ENCODE peak calls at places on chromosomes 6 and 20, in six cellular contexts. K is heart left ventricle, D is ovary, F is prostate gland, W is stomach, A is body of pancreas. B is an unnamed sample. For H3K4me1, the result is how much of the 10 kb centered on the place peaks cover.

GRCh38 chr6:15366879-15367278 is 121.0 kb downstream of the JARID2 start:
- DNase-seq in K (no peak), D (no peak), F (no peak), W (no peak), A (no peak), B (no peak)

GRCh38 chr20:43752561-43753301 is 25.9 kb upstream of the GTSF1L start:
- DNase-seq in K (peak), D (no peak), F (no peak), W (peak), A (no peak), B (no peak)

GRCh38 chr6:166351715-166352285 is 9.5 kb upstream of the SFT2D1 start:
- DNase-seq in K (no peak), D (no peak), F (no peak), W (no peak), A (peak), B (no peak)

GRCh38 chr6:108793449-108794134 is 54.6 kb upstream of the ARMC2 start:
- DNase-seq in K (no peak), D (no peak), F (no peak), W (no peak), A (no peak), B (no peak)

GRCh38 chr6:136994782-136995181 is 50.0 kb downstream of the IL20RA start:
- DNase-seq in K (no peak), D (no peak), F (no peak), W (no peak), A (no peak), B (no peak)

GRCh38 chr6:45320349-45320748 is 7.8 kb upstream of the RUNX2 start:
- DNase-seq in K (no peak), D (no peak), F (no peak), W (no peak), A (no peak), B (no peak)

GRCh38 chr6:130913119-130913518 is 85.9 kb downstream of the SMLR1 start:
- DNase-seq in K (no peak), D (no peak), F (no peak), W (no peak), A (no peak), B (no peak)

GRCh38 chr20:48198951-48199431 is 413.7 kb upstream of the SULF2 start:
- DNase-seq in K (no peak), D (no peak), F (peak), W (no peak), A (no peak), B (no peak)

GRCh38 chr6:21506126-21506525 is 87.4 kb upstream of the SOX4 start:
- DNase-seq in K (no peak), D (no peak), F (no peak), W (no peak), A (no peak), B (no peak)

GRCh38 chr20:63265891-63266515 is 6.6 kb upstream of the ARFGAP1 start:
- DNase-seq in K (no peak), D (no peak), F (no peak), W (no peak), A (no peak), B (no peak)

DNA sequence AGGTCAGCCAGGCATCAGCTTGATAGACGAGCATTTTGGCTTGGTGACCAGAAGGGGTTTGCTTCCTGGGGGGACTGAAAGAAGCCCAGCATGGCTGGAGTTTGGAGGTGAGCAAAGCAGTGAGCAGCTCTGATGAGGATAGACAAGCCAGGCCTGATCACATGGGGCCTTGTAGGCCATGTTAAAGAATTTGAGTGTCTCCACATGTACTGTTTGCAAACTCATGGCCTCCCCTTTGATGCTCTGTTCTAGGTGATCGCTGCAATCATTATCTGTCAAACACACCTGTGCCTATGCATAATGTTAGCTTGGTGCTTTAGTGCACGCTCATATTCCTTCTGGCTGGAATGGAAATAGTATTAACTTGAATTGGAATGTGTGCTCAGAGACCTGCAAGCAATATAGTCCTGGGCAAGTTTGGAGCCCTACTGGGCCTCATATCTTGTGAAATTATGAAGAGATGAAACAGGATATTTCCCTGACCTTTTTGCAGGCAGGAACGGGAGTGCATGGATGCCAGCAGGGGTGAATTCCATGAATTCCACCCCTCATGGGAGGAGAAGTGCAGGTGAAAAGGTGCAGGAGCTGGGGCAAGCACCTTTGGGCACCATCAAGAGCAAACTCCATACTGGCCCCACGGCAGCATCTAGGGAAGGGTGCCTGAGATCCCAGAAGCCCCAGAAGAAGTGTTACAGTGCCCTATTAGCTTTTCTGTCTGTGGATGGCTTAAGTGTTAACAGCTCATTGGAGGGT is 480.5 kb downstream of the EPM2A start:
- DNase-seq in K (no peak), D (no peak), F (no peak), W (no peak), A (no peak), B (no peak)
- H3K27ac ChIP-seq in K (no peak), D (no peak), F (no peak), W (no peak), A (no peak), B (no peak)

GRCh38 chr6:155013457-155013876 is 18.4 kb downstream of the TIAM2 start:
- DNase-seq in K (no peak), D (no peak), F (no peak), W (no peak), A (no peak), B (no peak)

GRCh38 chr6:155014715-155015300 is 19.7 kb downstream of the TIAM2 start:
- DNase-seq in K (no peak), D (no peak), F (no peak), W (no peak), A (no peak), B (no peak)

GRCh38 chr6:155014137-155014536 is 19.0 kb downstream of the TIAM2 start:
- DNase-seq in K (no peak), D (no peak), F (no peak), W (no peak), A (no peak), B (no peak)

DNA sequence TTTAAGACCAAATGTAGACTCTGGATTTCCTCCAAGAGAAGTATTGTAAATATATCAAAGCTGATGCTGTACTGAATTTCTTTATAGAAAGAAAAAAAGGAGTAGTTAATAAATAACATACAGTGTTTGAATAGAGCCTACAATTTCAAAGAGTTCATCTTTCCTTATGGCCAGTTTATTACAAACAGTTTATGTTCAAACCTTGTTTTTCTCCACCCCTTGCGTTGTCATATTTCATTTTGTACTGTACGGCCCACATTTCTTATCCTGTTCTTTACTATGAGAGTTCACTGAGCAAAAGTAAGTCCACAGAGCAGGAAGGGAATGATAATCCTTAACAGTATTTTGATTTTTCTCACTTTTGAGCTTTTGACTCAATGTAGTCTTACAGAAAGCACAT is 16.9 kb downstream of the TIAM2 start:
- DNase-seq in K (no peak), D (no peak), F (no peak), W (no peak), A (no peak), B (no peak)
- H3K4me1 ChIP-seq in K (under half), D (under half), F (under half), W (under half), A (under half), B (under half)

GRCh38 chr6:26183237-26183580 is 96.0 kb downstream of the HFE start:
- DNase-seq in K (no peak), D (no peak), F (no peak), W (no peak), A (no peak), B (no peak)

GRCh38 chr6:26185004-26185403 is 97.8 kb downstream of the HFE start:
- DNase-seq in K (no peak), D (no peak), F (no peak), W (no peak), A (no peak), B (no peak)

GRCh38 chr6:26184492-26184891 is 97.3 kb downstream of the HFE start:
- DNase-seq in K (no peak), D (no peak), F (no peak), W (no peak), A (no peak), B (no peak)

GRCh38 chr6:26185802-26186201 is 98.6 kb downstream of the HFE start:
- DNase-seq in K (no peak), D (no peak), F (no peak), W (no peak), A (no peak), B (no peak)

DNA sequence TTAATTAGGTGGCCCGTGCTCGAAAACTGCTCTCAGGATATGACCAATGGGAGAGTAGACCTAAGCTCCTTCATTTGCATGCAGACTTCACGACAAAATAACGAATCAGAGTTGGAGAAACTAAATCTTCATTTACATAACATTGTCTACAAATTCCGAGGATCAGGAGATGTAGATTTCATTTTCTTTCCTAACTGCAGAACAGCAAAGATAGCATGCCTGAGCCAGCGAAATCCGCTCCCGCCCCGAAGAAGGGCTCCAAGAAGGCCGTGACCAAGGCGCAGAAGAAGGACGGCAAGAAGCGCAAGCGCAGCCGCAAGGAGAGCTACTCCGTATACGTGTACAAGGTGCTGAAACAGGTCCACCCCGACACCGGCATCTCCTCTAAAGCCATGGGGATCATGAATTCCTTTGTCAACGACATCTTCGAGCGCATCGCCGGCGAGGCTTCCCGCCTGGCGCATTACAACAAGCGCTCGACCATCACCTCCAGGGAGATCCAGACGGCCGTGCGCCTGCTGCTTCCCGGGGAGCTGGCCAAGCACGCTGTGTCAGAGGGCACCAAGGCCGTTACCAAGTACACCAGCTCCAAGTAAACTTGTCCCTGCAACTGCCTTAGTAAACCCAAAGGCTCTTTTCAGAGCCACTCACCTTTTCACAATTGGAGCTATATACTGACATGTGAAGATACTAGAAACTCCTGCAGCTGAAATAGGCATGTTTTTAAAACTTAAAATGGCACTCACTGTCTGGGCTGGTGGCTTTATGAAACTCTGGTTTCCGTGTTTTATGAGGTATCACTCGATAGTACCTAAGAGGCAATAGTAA is 96.6 kb downstream of the HFE start:
- DNase-seq in K (peak), D (peak), F (peak), W (peak), A (peak), B (no peak)
- TF ChIP-seq POLR2A in K (peak), D (peak), F (peak), W (no peak), A (peak), B (no peak)

GRCh38 chr6:125747589-125748533 is 1.6 kb upstream of the HEY2 start:
- DNase-seq in K (peak), D (peak), F (peak), W (peak), A (peak), B (no peak)

GRCh38 chr6:125743604-125744003 is 5.8 kb upstream of the HEY2 start:
- DNase-seq in K (no peak), D (no peak), F (no peak), W (no peak), A (no peak), B (no peak)

GRCh38 chr6:125745281-125746018 is 4.0 kb upstream of the HEY2 start:
- DNase-seq in K (no peak), D (no peak), F (no peak), W (no peak), A (peak), B (no peak)

GRCh38 chr6:125746731-125747588 is 2.5 kb upstream of the HEY2 start:
- DNase-seq in K (peak), D (peak), F (peak), W (peak), A (peak), B (no peak)

GRCh38 chr6:125746019-125746414 is 3.4 kb upstream of the HEY2 start:
- DNase-seq in K (no peak), D (no peak), F (no peak), W (no peak), A (no peak), B (no peak)
- H3K27ac ChIP-seq in K (peak), D (peak), F (no peak), W (peak), A (peak), B (peak)

DNA sequence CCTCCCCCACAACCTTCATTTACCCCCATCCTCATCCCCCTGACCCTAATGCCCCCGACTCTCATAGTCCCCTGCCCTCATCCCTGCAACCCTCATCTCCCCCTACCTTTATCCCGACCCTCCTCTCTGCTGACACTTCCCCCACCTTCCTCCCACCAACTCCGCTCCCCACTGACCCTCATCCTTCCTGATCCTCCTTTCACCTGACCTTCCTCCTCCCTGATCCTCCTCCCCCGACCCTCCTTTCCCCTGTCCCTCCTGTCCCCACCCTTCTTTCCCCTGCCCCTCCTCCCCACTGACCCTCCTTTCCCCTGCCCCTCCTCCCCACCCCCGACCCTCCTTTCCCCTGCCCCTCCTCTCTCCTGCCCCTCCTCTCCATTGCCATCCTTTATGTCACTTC is 7.1 kb downstream of the TREML2 start:
- DNase-seq in K (no peak), D (no peak), F (no peak), W (no peak), A (no peak), B (peak)
- H3K4me1 ChIP-seq in K (under half), D (under half), F (under half), W (under half), A (under half), B (under half)

DNA sequence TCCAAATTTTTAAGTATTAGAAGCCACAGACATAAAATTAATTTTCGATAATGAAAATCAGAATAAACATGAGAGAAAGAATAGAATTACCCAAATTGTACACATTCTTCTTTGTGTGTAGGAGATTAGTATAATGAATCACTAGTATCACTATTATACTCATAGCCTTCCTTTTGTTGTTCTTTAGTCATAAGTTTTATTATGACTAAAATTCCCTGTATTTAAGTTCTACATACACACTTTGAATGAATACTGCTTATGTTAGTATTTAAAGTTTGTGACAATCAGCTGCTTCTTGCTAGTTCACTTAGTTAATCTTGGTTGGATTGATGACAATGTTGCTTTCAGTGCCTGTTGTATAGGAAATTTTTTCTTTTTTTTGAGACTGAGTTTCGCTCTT is 72.7 kb downstream of the CCDC170 start:
- DNase-seq in K (no peak), D (no peak), F (no peak), W (no peak), A (no peak), B (no peak)
- TF ChIP-seq POLR2A in K (no peak), D (no peak), F (no peak), W (no peak), A (no peak), B (no peak)

GRCh38 chr6:151858294-151858693 is 50.8 kb downstream of the ESR1 start:
- DNase-seq in K (no peak), D (no peak), F (no peak), W (no peak), A (no peak), B (no peak)
- H3K27ac ChIP-seq in K (no peak), D (no peak), F (no peak), W (no peak), A (no peak), B (no peak)